ENCODE peak calls at places on chromosomes 1 and 21, in six cellular contexts. One of them, this sample, is unnamed.
A peak's percentile ranks its signal among the peaks of the same experiment; 100 is the strongest.

GRCh38 chr21:31363720-31364119 is 19.7 kb upstream of the TIAM1 start:
- DNase-seq in caudate nucleus: no peak
- DNase-seq in HTR-8/SVneo: no peak
- DNase-seq in activated CD4-positive, alpha-beta T cell treated with anti-CD3 and anti-CD28 coated beads for 24 hours: no peak
- DNase-seq in naive thymus-derived CD4-positive, alpha-beta T cell: peak; percentile 57
- DNase-seq in AG04450: no peak
- DNase-seq in this sample: no peak

GRCh38 chr1:27258598-27258997 is 24.2 kb downstream of the WDTC1 start:
- DNase-seq in caudate nucleus: no peak
- DNase-seq in HTR-8/SVneo: no peak
- DNase-seq in activated CD4-positive, alpha-beta T cell treated with anti-CD3 and anti-CD28 coated beads for 24 hours: no peak
- DNase-seq in naive thymus-derived CD4-positive, alpha-beta T cell: peak; percentile 61
- DNase-seq in AG04450: no peak
- DNase-seq in this sample: no peak

GRCh38 chr1:113391643-113392271 is 1.4 kb downstream of the MAGI3 start:
- DNase-seq in caudate nucleus: no peak
- DNase-seq in HTR-8/SVneo: no peak
- DNase-seq in activated CD4-positive, alpha-beta T cell treated with anti-CD3 and anti-CD28 coated beads for 24 hours: no peak
- DNase-seq in naive thymus-derived CD4-positive, alpha-beta T cell: peak; percentile 52
- DNase-seq in AG04450: no peak
- DNase-seq in this sample: peak; percentile 9

GRCh38 chr1:33641099-33641830 is 168.8 kb downstream of the ZSCAN20 start:
- DNase-seq in caudate nucleus: no peak
- DNase-seq in HTR-8/SVneo: peak; percentile 18
- DNase-seq in activated CD4-positive, alpha-beta T cell treated with anti-CD3 and anti-CD28 coated beads for 24 hours: no peak
- DNase-seq in naive thymus-derived CD4-positive, alpha-beta T cell: no peak
- DNase-seq in AG04450: no peak
- DNase-seq in this sample: peak; percentile 15

GRCh38 chr1:224587051-224587450 is 29.1 kb upstream of the CNIH3 start:
- DNase-seq in caudate nucleus: no peak
- DNase-seq in HTR-8/SVneo: no peak
- DNase-seq in activated CD4-positive, alpha-beta T cell treated with anti-CD3 and anti-CD28 coated beads for 24 hours: no peak
- DNase-seq in naive thymus-derived CD4-positive, alpha-beta T cell: no peak
- DNase-seq in AG04450: no peak
- DNase-seq in this sample: no peak

GRCh38 chr1:51234721-51235425 is 1.2 kb upstream of the RNF11 start:
- DNase-seq in caudate nucleus: peak; percentile 3
- DNase-seq in HTR-8/SVneo: no peak
- DNase-seq in activated CD4-positive, alpha-beta T cell treated with anti-CD3 and anti-CD28 coated beads for 24 hours: no peak
- DNase-seq in naive thymus-derived CD4-positive, alpha-beta T cell: peak; percentile 42
- DNase-seq in AG04450: no peak
- DNase-seq in this sample: peak; percentile 58

GRCh38 chr1:31122779-31123178 is 57.3 kb upstream of the PUM1 start:
- DNase-seq in caudate nucleus: no peak
- DNase-seq in HTR-8/SVneo: no peak
- DNase-seq in activated CD4-positive, alpha-beta T cell treated with anti-CD3 and anti-CD28 coated beads for 24 hours: no peak
- DNase-seq in naive thymus-derived CD4-positive, alpha-beta T cell: no peak
- DNase-seq in AG04450: no peak
- DNase-seq in this sample: no peak

GRCh38 chr1:208171615-208172388 is 72.4 kb downstream of the PLXNA2 start:
- DNase-seq in caudate nucleus: no peak
- DNase-seq in HTR-8/SVneo: no peak
- DNase-seq in activated CD4-positive, alpha-beta T cell treated with anti-CD3 and anti-CD28 coated beads for 24 hours: no peak
- DNase-seq in naive thymus-derived CD4-positive, alpha-beta T cell: no peak
- DNase-seq in AG04450: no peak
- DNase-seq in this sample: no peak

GRCh38 chr21:43778469-43779335 is 2.6 kb upstream of the CSTB start:
- DNase-seq in caudate nucleus: no peak
- DNase-seq in HTR-8/SVneo: no peak
- DNase-seq in activated CD4-positive, alpha-beta T cell treated with anti-CD3 and anti-CD28 coated beads for 24 hours: no peak
- DNase-seq in naive thymus-derived CD4-positive, alpha-beta T cell: no peak
- DNase-seq in AG04450: no peak
- DNase-seq in this sample: no peak

GRCh38 chr1:172929006-172929405 is 121.7 kb downstream of the TNFSF18 start:
- DNase-seq in caudate nucleus: no peak
- DNase-seq in HTR-8/SVneo: no peak
- DNase-seq in activated CD4-positive, alpha-beta T cell treated with anti-CD3 and anti-CD28 coated beads for 24 hours: no peak
- DNase-seq in naive thymus-derived CD4-positive, alpha-beta T cell: no peak
- DNase-seq in AG04450: no peak
- DNase-seq in this sample: peak; percentile 51